ENCODE peak calls at places on chromosome 15, in nine cellular contexts. N is neural progenitor cell; R is WERI-Rb-1; K is heart right ventricle; G is A549; T is CD8-positive, alpha-beta T cell; D is lung; P is body of pancreas; I is PC-9. F is an unnamed sample.

GRCh38 chr15:40307421-40308165 is at the start of gene PLCB2:
- DNase-seq in K (no peak), I (no peak), N (no peak), D (peak), G (peak), R (peak), P (no peak), T (peak), F (no peak)

GRCh38 chr15:62900071-62900812 is 142.3 kb upstream of the TPM1 start:
- DNase-seq in N (no peak), K (no peak), G (peak), T (no peak), I (peak), D (no peak), P (no peak), R (no peak), F (no peak)

GRCh38 chr15:62400778-62401177 is 235.7 kb upstream of the C2CD4B start:
- DNase-seq in N (no peak), D (no peak), T (no peak), K (no peak), I (no peak), R (no peak), P (no peak), G (no peak), F (no peak)

GRCh38 chr15:68318931-68319909 is 41.7 kb downstream of the FEM1B start:
- DNase-seq in P (peak), R (no peak), T (no peak), D (no peak), G (no peak), I (no peak), K (no peak), N (no peak), F (no peak)

GRCh38 chr15:52010633-52011595 is 8.1 kb upstream of the MAPK6 start:
- DNase-seq in D (peak), G (no peak), P (peak), R (no peak), T (no peak), I (peak), K (no peak), N (no peak), F (peak)

GRCh38 chr15:60318236-60318867 is 79.4 kb downstream of the ANXA2 start:
- DNase-seq in T (no peak), N (peak), R (no peak), D (no peak), P (no peak), G (no peak), K (no peak), I (no peak), F (no peak)

GRCh38 chr15:57694264-57694663 is 12.2 kb upstream of the POLR2M start:
- DNase-seq in I (no peak), T (no peak), R (no peak), P (no peak), K (no peak), G (no peak), D (no peak), N (no peak), F (no peak)

GRCh38 chr15:34621675-34622074 is 38.2 kb upstream of the GOLGA8B start:
- DNase-seq in P (no peak), T (no peak), N (no peak), D (no peak), G (peak), R (no peak), K (no peak), I (no peak), F (no peak)

GRCh38 chr15:51075364-51075763 is 19.3 kb downstream of the TNFAIP8L3 start:
- DNase-seq in P (no peak), D (no peak), K (peak), I (no peak), R (no peak), N (no peak), T (no peak), G (no peak), F (no peak)

GRCh38 chr15:63551400-63551799 is 45.8 kb upstream of the FBXL22 start:
- DNase-seq in T (no peak), D (no peak), R (no peak), K (no peak), G (no peak), P (peak), N (no peak), I (no peak), F (no peak)

GRCh38 chr15:36951747-36952247 is 148.6 kb downstream of the MEIS2 start:
- DNase-seq in G (no peak), T (no peak), N (peak), I (no peak), R (no peak), K (no peak), P (no peak), D (no peak), F (no peak)

GRCh38 chr15:43492673-43493601 is at the start of gene TP53BP1:
- DNase-seq in T (peak), I (peak), P (peak), N (peak), G (peak), R (peak), D (peak), K (peak), F (peak)

GRCh38 chr15:80208758-80209734 is 43.0 kb downstream of the CTXND1 start:
- DNase-seq in P (no peak), R (peak), I (no peak), D (no peak), T (no peak), N (peak), K (no peak), G (no peak), F (no peak)

GRCh38 chr15:84761534-84762190 is 13.3 kb downstream of the ZNF592 start:
- DNase-seq in R (peak), K (no peak), P (no peak), D (no peak), T (no peak), G (no peak), N (no peak), I (no peak), F (no peak)

GRCh38 chr15:39586387-39587171 is 5.7 kb downstream of the THBS1 start:
- DNase-seq in P (no peak), T (no peak), G (no peak), I (no peak), R (no peak), K (no peak), D (no peak), N (no peak), F (peak)

GRCh38 chr15:45918839-45919238 is 284.0 kb downstream of the SQOR start:
- DNase-seq in N (no peak), K (peak), D (no peak), I (no peak), T (no peak), R (no peak), G (no peak), P (no peak), F (no peak)

GRCh38 chr15:61396235-61396927 is 167.3 kb upstream of the RORA start:
- DNase-seq in N (no peak), D (no peak), I (no peak), K (no peak), P (no peak), R (no peak), G (no peak), T (no peak), F (no peak)

DNA sequence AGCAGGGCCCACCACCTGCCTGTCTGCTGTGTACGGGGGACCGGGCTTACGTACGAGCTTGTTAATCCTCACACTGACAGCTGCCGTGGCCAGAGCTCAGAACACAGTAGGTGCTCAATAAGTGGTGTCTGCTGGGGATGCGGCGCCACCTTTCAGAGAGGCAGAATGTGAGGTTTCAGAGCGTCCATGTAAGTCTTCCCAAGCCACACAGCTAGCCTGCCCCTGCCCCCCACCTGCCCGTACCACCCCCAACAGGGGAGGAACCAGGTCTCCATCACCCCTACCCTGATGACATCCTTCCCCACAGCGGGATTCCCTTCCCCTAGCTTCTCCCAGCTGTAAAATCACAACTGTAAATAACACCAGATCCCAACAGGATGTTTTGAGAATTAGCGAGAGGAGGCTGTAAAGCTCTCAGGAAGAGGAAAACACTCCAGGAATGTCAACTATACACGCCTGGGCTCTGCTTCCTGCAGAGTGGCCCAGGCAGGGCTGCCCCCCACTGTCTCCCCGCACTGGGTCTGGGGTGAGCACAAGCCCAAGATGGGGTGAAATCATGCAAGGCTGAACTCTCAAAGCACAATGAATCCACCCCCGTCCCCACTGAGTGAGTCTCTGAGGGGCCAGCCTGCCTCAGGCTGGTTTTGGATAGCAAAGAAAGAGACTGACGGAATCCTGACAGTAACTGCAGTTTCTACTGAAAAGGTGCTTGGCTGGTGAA is 250.1 kb upstream of the LYSMD4 start:
- DNase-seq in R (peak), T (no peak), G (no peak), I (no peak), N (peak), P (no peak), K (no peak), D (no peak), F (no peak)
- H3K4me3 ChIP-seq in R (no peak), T (no peak), G (no peak), I (no peak), N (no peak), P (no peak), K (no peak), D (no peak), F (no peak)

DNA sequence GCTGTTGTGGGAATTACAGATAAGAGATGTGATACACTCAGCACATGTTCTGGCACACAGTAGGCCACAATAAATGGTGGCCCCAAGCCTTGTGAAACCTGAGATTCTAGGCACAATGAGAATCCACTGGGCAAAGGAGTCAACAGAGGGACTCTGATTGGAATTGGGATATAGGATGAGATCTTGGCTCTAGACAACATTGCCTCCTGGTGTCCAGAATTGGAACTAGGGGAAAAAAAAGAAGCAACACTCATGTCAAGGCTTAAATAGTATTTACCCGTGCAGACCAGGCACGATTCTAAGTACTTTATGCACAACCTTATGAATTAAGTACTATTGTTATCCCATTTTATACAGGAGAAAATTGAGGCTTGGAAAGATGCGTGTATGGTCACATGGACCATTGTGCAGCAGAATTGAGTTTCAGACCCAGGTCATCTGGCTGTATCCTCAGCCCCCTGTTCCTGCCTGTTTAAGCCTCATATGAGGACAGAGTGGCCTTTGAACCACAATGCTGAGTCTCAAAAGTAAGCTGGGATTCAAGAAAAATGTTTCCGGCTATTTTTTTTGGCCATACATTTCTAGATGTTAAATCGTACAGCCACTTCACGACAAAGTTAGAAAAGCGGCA is 124.8 kb downstream of the SV2B start:
- DNase-seq in I (no peak), P (no peak), T (no peak), D (no peak), G (peak), K (peak), N (peak), R (peak), F (no peak)
- TF ChIP-seq CTCF in I (peak), P (peak), T (peak), D (peak), G (peak), K (peak), N (peak), R (peak), F (no peak)

GRCh38 chr15:77504310-77504709 is 83.6 kb downstream of the HMG20A start:
- DNase-seq in I (no peak), T (no peak), R (no peak), G (no peak), P (peak), D (peak), K (no peak), N (peak), F (peak)
- H3K4me3 ChIP-seq in I (no peak), T (no peak), R (no peak), G (no peak), P (no peak), D (no peak), K (no peak), N (no peak), F (no peak)

DNA sequence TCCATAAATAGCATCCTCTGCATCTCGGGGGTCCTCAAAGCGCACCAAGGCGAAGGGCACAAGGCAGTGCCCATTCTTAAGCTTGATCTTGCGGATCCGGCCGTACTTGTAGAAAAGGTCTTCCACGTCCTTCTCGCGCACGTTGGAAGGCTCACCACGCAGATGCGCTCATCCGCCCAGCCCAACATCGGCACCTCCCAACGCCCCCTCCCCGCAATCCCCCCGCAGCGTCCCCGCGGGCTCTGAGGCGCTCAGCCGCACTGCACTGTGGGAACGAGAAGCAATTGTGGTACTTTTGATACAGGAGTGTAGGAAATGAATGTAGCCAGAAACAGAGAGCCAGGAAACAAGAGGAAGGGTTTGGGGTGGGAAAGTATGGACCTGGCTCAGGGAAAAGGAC is 17.5 kb downstream of the AP3B2 start:
- DNase-seq in I (no peak), P (no peak), N (no peak), R (no peak), D (no peak), T (no peak), K (no peak), G (no peak), F (no peak)
- TF ChIP-seq CTCF in I (no peak), P (no peak), N (no peak), R (no peak), D (no peak), T (no peak), K (no peak), G (no peak), F (no peak)

DNA sequence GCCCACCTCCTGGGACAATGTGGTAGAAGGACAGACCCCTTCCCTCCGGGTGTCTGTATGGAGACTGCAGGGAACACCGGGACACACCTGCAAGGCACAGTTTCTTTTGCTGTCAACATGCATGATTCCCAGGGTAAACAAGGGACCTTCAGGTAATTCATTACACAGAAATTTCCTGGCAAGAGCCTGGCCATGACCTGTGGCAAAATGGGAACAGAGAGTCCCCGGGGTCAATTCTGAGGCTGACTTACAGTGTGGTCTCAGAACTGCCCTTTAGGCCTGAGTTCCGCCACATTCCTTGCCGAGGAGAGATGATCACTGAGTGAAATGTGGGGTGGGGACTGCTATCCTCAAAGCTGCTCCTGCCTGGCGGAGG is 6.3 kb downstream of the STARD5 start:
- DNase-seq in K (no peak), D (no peak), R (no peak), G (no peak), N (no peak), P (no peak), T (no peak), I (no peak), F (no peak)
- H3K4me3 ChIP-seq in K (no peak), D (no peak), R (no peak), G (no peak), N (no peak), P (no peak), T (no peak), I (no peak), F (no peak)

GRCh38 chr15:71489570-71489969 is 320.8 kb upstream of the NR2E3 start:
- DNase-seq in G (no peak), R (no peak), P (no peak), D (no peak), T (no peak), N (no peak), I (no peak), K (no peak), F (no peak)

GRCh38 chr15:71484080-71484479 is 326.3 kb upstream of the NR2E3 start:
- DNase-seq in P (no peak), R (no peak), K (no peak), N (no peak), T (no peak), G (no peak), I (no peak), D (no peak), F (no peak)

GRCh38 chr15:71480566-71480965 is 329.8 kb upstream of the NR2E3 start:
- DNase-seq in N (no peak), R (no peak), T (no peak), D (no peak), P (no peak), G (no peak), I (no peak), K (no peak), F (no peak)

DNA sequence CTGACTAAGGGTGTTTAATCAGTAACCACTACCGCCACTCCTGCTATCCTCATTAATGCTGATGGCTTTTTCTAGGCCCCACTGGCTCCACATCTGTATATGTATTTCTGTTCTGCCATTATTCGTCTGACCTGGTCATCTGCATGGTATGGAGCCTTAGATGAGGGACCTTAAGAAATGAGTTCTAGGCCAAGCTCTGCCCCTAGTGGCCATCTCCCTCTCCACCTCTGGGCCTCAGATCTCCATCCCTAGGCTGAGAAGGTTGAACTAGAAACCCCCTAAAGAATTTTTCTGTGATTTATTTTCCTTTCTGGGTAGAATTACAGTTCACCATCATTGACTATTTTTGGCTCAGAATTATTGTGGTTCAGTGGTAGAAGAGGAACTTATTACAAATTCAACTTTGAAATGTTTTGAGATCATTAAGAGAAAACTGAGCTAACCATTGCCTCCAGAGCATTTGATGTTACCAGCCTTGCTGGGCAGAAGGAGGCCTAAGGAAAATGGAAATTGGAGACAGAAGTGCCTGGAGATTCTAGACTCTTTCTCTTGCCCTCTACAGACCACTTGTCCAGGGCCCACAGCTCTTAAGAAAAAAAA is 325.2 kb upstream of the NR2E3 start:
- DNase-seq in T (no peak), I (no peak), K (no peak), R (peak), G (peak), D (no peak), N (peak), P (no peak), F (no peak)
- TF ChIP-seq CTCF in T (no peak), I (peak), K (peak), R (peak), G (peak), D (no peak), N (peak), P (no peak), F (no peak)

DNA sequence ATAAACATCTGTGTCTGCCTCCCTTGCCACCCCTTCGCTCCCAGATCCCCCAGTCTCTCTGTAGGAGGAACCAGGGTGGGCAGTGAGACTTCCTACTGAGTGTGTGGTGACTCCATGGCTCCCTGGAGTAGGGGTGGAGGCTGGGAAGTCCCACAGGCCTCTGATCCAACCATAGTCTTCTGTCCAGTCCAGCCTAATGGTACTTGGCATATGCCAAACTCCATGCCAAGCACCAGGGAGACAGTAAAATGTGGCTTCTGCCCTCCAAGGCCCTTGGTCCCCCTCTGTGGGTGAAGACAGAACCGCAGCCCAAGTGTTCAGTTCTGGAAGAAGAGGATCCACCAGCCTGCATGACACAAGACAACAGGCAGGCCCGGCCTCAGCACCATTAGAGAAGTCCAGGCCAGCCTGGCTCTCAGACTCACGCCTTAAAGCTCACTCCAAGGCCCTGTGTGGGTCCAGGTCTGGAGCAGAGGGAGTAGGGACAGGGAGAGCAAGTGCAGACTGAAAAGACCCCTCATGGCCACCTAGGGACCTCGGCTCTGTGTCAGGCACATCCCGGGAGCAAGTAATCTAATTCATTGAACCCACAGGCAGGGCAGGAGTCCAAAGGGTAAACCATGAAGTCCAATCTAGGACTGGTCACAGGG is 112.7 kb downstream of the ETFA start:
- DNase-seq in I (no peak), P (no peak), D (no peak), N (no peak), T (no peak), R (no peak), K (no peak), G (no peak), F (no peak)
- H3K4me3 ChIP-seq in I (no peak), P (no peak), D (no peak), N (no peak), T (no peak), R (no peak), K (no peak), G (no peak), F (no peak)

GRCh38 chr15:92077353-92078080 is 224.0 kb downstream of the SLCO3A1 start:
- DNase-seq in K (peak), D (peak), R (peak), N (peak), I (peak), T (peak), P (peak), G (peak), F (peak)
- TF ChIP-seq CTCF in K (peak), D (peak), R (peak), N (peak), I (peak), T (peak), P (peak), G (peak), F (no peak)

GRCh38 chr15:26831951-26832350 is 34.9 kb upstream of the GABRA5 start:
- DNase-seq in T (no peak), R (no peak), I (no peak), N (no peak), K (no peak), G (no peak), P (peak), D (no peak), F (no peak)
- H3K4me3 ChIP-seq in T (no peak), R (no peak), I (no peak), N (no peak), K (no peak), G (no peak), P (no peak), D (no peak), F (no peak)

F was measured in lower leg skin.